ENCODE peak calls at places on chromosomes 1 and 21, in ten cellular contexts. G is foreskin fibroblast; R is HL-60; E is lower leg skin; J is AG04450; I is thoracic aorta; A is natural killer cell; Z is CD4-positive, alpha-beta T cell; U is nephron progenitor cell; W is pancreas. Y is an unnamed sample.

GRCh38 chr1:59043796-59044195 is 253.1 kb upstream of the FGGY start:
- DNase-seq in G (peak; percentile 99), R (no peak), E (peak; percentile 52), J (peak; percentile 58), I (no peak), A (no peak), Z (no peak), U (no peak), W (peak; percentile 13), Y (no peak)

GRCh38 chr1:88897070-88897730 is 5.8 kb upstream of the GTF2B start:
- DNase-seq in G (no peak), R (no peak), E (no peak), J (no peak), I (no peak), A (no peak), Z (no peak), U (no peak), W (no peak), Y (no peak)

GRCh38 chr1:217363319-217363718 is 267.6 kb downstream of the GPATCH2 start:
- DNase-seq in G (peak; percentile 14), R (no peak), E (no peak), J (no peak), I (no peak), A (no peak), Z (no peak), U (no peak), W (no peak), Y (no peak)

GRCh38 chr1:9085306-9085940 is 16.0 kb upstream of the SLC2A5 start:
- DNase-seq in G (no peak), R (peak; percentile 21), E (no peak), J (no peak), I (no peak), A (no peak), Z (no peak), U (no peak), W (no peak), Y (no peak)

GRCh38 chr1:224170748-224171478 is 12.1 kb upstream of the DEGS1 start:
- DNase-seq in G (no peak), R (peak; percentile 79), E (no peak), J (no peak), I (no peak), A (no peak), Z (peak; percentile 17), U (no peak), W (no peak), Y (peak; percentile 47)

GRCh38 chr1:114108741-114109255 is 44.9 kb downstream of the SYT6 start:
- DNase-seq in G (no peak), R (no peak), E (no peak), J (no peak), I (no peak), A (no peak), Z (no peak), U (no peak), W (no peak), Y (peak; percentile 76)

GRCh38 chr1:74083128-74083527 is 114.8 kb downstream of the LRRIQ3 start:
- DNase-seq in G (no peak), R (no peak), E (no peak), J (no peak), I (no peak), A (no peak), Z (no peak), U (no peak), W (no peak), Y (no peak)

GRCh38 chr1:21893046-21893805 is 43.9 kb downstream of the HSPG2 start:
- DNase-seq in G (no peak), R (no peak), E (no peak), J (no peak), I (no peak), A (no peak), Z (no peak), U (no peak), W (no peak), Y (no peak)

GRCh38 chr21:18041012-18041411 is 203.6 kb upstream of the CHODL start:
- DNase-seq in G (no peak), R (peak; percentile 26), E (no peak), J (no peak), I (no peak), A (no peak), Z (no peak), U (peak; percentile 7), W (no peak), Y (no peak)

GRCh38 chr1:214603819-214604252 is 841 bp downstream of the CENPF start:
- DNase-seq in G (no peak), R (peak; percentile 6), E (no peak), J (no peak), I (no peak), A (no peak), Z (no peak), U (no peak), W (no peak), Y (no peak)

GRCh38 chr1:218945050-218945449 is 228.6 kb upstream of the LYPLAL1 start:
- DNase-seq in G (peak; percentile 32), R (no peak), E (no peak), J (no peak), I (no peak), A (no peak), Z (no peak), U (no peak), W (no peak), Y (no peak)

GRCh38 chr1:14745321-14745720 is 146.8 kb downstream of the KAZN start:
- DNase-seq in G (no peak), R (no peak), E (no peak), J (no peak), I (no peak), A (no peak), Z (no peak), U (no peak), W (no peak), Y (no peak)

GRCh38 chr1:25624604-25625003 is 8.0 kb downstream of the MAN1C1 start:
- DNase-seq in G (no peak), R (no peak), E (no peak), J (no peak), I (no peak), A (no peak), Z (no peak), U (no peak), W (no peak), Y (no peak)

GRCh38 chr1:17776426-17776825 is 21.3 kb downstream of the ACTL8 start:
- DNase-seq in G (no peak), R (no peak), E (no peak), J (no peak), I (no peak), A (no peak), Z (no peak), U (no peak), W (no peak), Y (no peak)

GRCh38 chr1:162206749-162207635 is 137.5 kb downstream of the NOS1AP start:
- DNase-seq in G (no peak), R (no peak), E (no peak), J (no peak), I (peak; percentile 18), A (no peak), Z (no peak), U (no peak), W (peak; percentile 72), Y (no peak)

DNA sequence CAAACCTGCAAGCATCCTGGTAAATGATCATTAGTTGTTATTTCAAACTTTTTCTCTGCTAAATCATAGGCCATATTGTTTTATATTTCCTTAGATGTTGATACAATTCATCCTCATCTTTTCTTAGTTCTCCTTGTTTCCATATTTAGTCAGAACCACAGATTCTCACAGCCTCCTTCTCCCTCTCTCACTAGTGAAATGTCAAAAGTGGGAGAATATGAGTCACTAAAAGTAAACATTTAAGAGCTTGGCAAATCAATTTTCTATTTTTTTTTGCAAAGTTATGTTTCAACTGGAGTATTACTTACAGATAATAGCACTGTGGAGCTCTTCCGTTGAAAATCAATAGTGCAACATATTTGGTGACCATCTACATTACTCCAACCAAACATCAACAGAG is 308.8 kb downstream of the COL11A1 start:
- DNase-seq in G (peak; percentile 20), R (no peak), E (no peak), J (peak; percentile 1), I (no peak), A (no peak), Z (no peak), U (no peak), W (no peak), Y (no peak)
- TF ChIP-seq CTCF in G (no peak), R (no peak), E (no peak), J (no peak), I (no peak), A (no peak), Z (no peak), U (no peak), W (no peak), Y (no peak)

GRCh38 chr1:205813755-205814058 is 709 bp upstream of the SLC41A1 start:
- DNase-seq in G (peak; percentile 56), R (no peak), E (no peak), J (no peak), I (peak; percentile 28), A (no peak), Z (no peak), U (no peak), W (no peak), Y (no peak)

GRCh38 chr1:205812271-205812877 is 624 bp downstream of the SLC41A1 start:
- DNase-seq in G (no peak), R (no peak), E (peak; percentile 20), J (no peak), I (no peak), A (peak; percentile 23), Z (no peak), U (no peak), W (no peak), Y (no peak)

GRCh38 chr1:205810448-205811157 is 2.4 kb downstream of the SLC41A1 start:
- DNase-seq in G (no peak), R (no peak), E (no peak), J (no peak), I (no peak), A (no peak), Z (no peak), U (no peak), W (no peak), Y (no peak)

GRCh38 chr1:205811660-205812059 is 1.3 kb downstream of the SLC41A1 start:
- DNase-seq in G (no peak), R (no peak), E (no peak), J (no peak), I (no peak), A (no peak), Z (no peak), U (no peak), W (peak; percentile 70), Y (no peak)

GRCh38 chr1:205812878-205813754 is at the start of gene SLC41A1:
- DNase-seq in G (peak; percentile 89), R (peak; percentile 44), E (peak; percentile 93), J (peak; percentile 63), I (peak; percentile 86), A (peak; percentile 88), Z (peak; percentile 88), U (peak; percentile 94), W (peak; percentile 92), Y (peak; percentile 86)
- TF ChIP-seq CTCF in G (no peak), R (no peak), E (no peak), J (no peak), I (no peak), A (no peak), Z (no peak), U (no peak), W (no peak), Y (no peak)

GRCh38 chr1:10662090-10662688 is 134.3 kb downstream of the CASZ1 start:
- DNase-seq in G (no peak), R (no peak), E (no peak), J (no peak), I (no peak), A (no peak), Z (no peak), U (no peak), W (no peak), Y (no peak)
- TF ChIP-seq CTCF in G (no peak), R (no peak), E (no peak), J (no peak), I (no peak), A (no peak), Z (no peak), U (no peak), W (no peak), Y (no peak)

GRCh38 chr1:52748119-52748518 is 21.9 kb downstream of the ZYG11B start:
- DNase-seq in G (no peak), R (no peak), E (no peak), J (no peak), I (no peak), A (no peak), Z (no peak), U (no peak), W (no peak), Y (no peak)
- TF ChIP-seq CTCF in G (no peak), R (no peak), E (no peak), J (peak; percentile 17), I (no peak), A (no peak), Z (no peak), U (no peak), W (no peak), Y (peak; percentile 24)

Y was measured in CD14-positive monocyte.